ENCODE peak calls at places on chromosomes 1 and 21, in eight cellular contexts. R is dermis blood vessel endothelial cell; T is stimulated activated CD4-positive, alpha-beta T cell treated with anti-CD3 and anti-CD28 coated beads, Interleukin-15, amount 100 ng/mL, for 1 hour; S is WTC11; B is activated CD4-positive, alpha-beta T cell treated with anti-CD3 and anti-CD28 coated beads for 36 hours; G is amniotic stem cell; N is heart right ventricle; U is tibial artery. Z is an unnamed sample.

GRCh38 chr1:217622042-217622441 is 8.8 kb downstream of the GPATCH2 start:
- DNase-seq in R (no peak), T (no peak), S (no peak), B (no peak), G (no peak), N (no peak), U (no peak), Z (no peak)

GRCh38 chr1:214031267-214031650 is 43.5 kb downstream of the PROX1 start:
- DNase-seq in R (no peak), T (no peak), S (peak), B (no peak), G (no peak), N (no peak), U (no peak), Z (no peak)

GRCh38 chr1:44636711-44637589 is 37.3 kb downstream of the TMEM53 start:
- DNase-seq in R (no peak), T (no peak), S (no peak), B (no peak), G (no peak), N (no peak), U (no peak), Z (no peak)

GRCh38 chr1:1437033-1437903 is 1.8 kb downstream of the VWA1 start:
- DNase-seq in R (no peak), T (no peak), S (no peak), B (peak), G (no peak), N (no peak), U (no peak), Z (no peak)

GRCh38 chr1:12475947-12476346 is 142.1 kb downstream of the DHRS3 start:
- DNase-seq in R (no peak), T (no peak), S (no peak), B (peak), G (no peak), N (no peak), U (peak), Z (no peak)

GRCh38 chr1:24830680-24831272 is 85.5 kb downstream of the CLIC4 start:
- DNase-seq in R (peak), T (no peak), S (no peak), B (no peak), G (peak), N (peak), U (no peak), Z (no peak)

GRCh38 chr21:44498280-44498964 is 41.6 kb downstream of the KRTAP10-1 start:
- DNase-seq in R (no peak), T (no peak), S (no peak), B (no peak), G (no peak), N (no peak), U (no peak), Z (no peak)

GRCh38 chr1:47424336-47424982 is 8.4 kb downstream of the FOXE3 start:
- DNase-seq in R (peak), T (no peak), S (peak), B (peak), G (peak), N (no peak), U (peak), Z (no peak)

GRCh38 chr1:21663951-21664805 is 5.0 kb downstream of the RAP1GAP start:
- DNase-seq in R (no peak), T (no peak), S (no peak), B (no peak), G (no peak), N (no peak), U (no peak), Z (peak)

GRCh38 chr1:22711591-22712501 is 1.2 kb downstream of the EPHB2 start:
- DNase-seq in R (peak), T (no peak), S (peak), B (no peak), G (no peak), N (no peak), U (no peak), Z (no peak)

GRCh38 chr1:32861904-32862698 is 8.6 kb downstream of the FNDC5 start:
- DNase-seq in R (peak), T (no peak), S (no peak), B (no peak), G (no peak), N (no peak), U (no peak), Z (no peak)

GRCh38 chr1:25487628-25488027 is 55.8 kb upstream of the LDLRAP1 start:
- DNase-seq in R (peak), T (no peak), S (no peak), B (peak), G (no peak), N (no peak), U (no peak), Z (no peak)

GRCh38 chr1:79264285-79264684 is 257.8 kb upstream of the ADGRL4 start:
- DNase-seq in R (no peak), T (no peak), S (no peak), B (no peak), G (no peak), N (no peak), U (no peak), Z (no peak)

GRCh38 chr21:20315044-20315443 is 683.2 kb upstream of the NCAM2 start:
- DNase-seq in R (no peak), T (no peak), S (no peak), B (no peak), G (no peak), N (no peak), U (no peak), Z (no peak)

GRCh38 chr1:16420719-16421118 is 16.5 kb downstream of the SPATA21 start:
- DNase-seq in R (no peak), T (peak), S (no peak), B (peak), G (no peak), N (no peak), U (no peak), Z (no peak)

GRCh38 chr1:40978886-40979240 is 633 bp upstream of the CTPS1 start:
- DNase-seq in R (no peak), T (no peak), S (no peak), B (no peak), G (no peak), N (no peak), U (no peak), Z (no peak)

GRCh38 chr1:1019122-1019999 is 559 bp upstream of the AGRN start:
- DNase-seq in R (peak), T (peak), S (peak), B (peak), G (peak), N (peak), U (peak), Z (no peak)

GRCh38 chr1:206467915-206468314 is 2.4 kb upstream of the IKBKE start:
- DNase-seq in R (peak), T (no peak), S (no peak), B (peak), G (no peak), N (peak), U (peak), Z (no peak)

GRCh38 chr21:42051788-42052187 is 19.3 kb upstream of the UMODL1 start:
- DNase-seq in R (peak), T (no peak), S (no peak), B (no peak), G (no peak), N (no peak), U (no peak), Z (no peak)

GRCh38 chr21:15252437-15252836 is 187.6 kb upstream of the NRIP1 start:
- DNase-seq in R (no peak), T (no peak), S (no peak), B (no peak), G (no peak), N (no peak), U (no peak), Z (no peak)

GRCh38 chr21:44448651-44449131 is 6.6 kb upstream of the LRRC3 start:
- DNase-seq in R (no peak), T (no peak), S (no peak), B (no peak), G (no peak), N (no peak), U (peak), Z (no peak)

GRCh38 chr1:150961756-150962155 is 12.9 kb downstream of the CERS2 start:
- DNase-seq in R (no peak), T (no peak), S (no peak), B (no peak), G (no peak), N (no peak), U (no peak), Z (no peak)

GRCh38 chr1:116448785-116449385 is 75.8 kb downstream of the ATP1A1 start:
- DNase-seq in R (no peak), T (no peak), S (no peak), B (no peak), G (no peak), N (no peak), U (no peak), Z (no peak)

GRCh38 chr1:235617808-235618207 is 31.8 kb downstream of the GNG4 start:
- DNase-seq in R (no peak), T (no peak), S (no peak), B (no peak), G (no peak), N (no peak), U (no peak), Z (no peak)

GRCh38 chr1:173048629-173049326 is 2.0 kb downstream of the TNFSF18 start:
- DNase-seq in R (peak), T (no peak), S (no peak), B (no peak), G (no peak), N (no peak), U (no peak), Z (no peak)

GRCh38 chr1:153610334-153611023 is 2.5 kb downstream of the S100A16 start:
- DNase-seq in R (peak), T (no peak), S (no peak), B (no peak), G (no peak), N (no peak), U (no peak), Z (no peak)

GRCh38 chr1:42935313-42935624 is 23.4 kb downstream of the SLC2A1 start:
- DNase-seq in R (no peak), T (no peak), S (no peak), B (peak), G (no peak), N (no peak), U (peak), Z (peak)

GRCh38 chr1:21761052-21761451 is 21.9 kb downstream of the USP48 start:
- DNase-seq in R (no peak), T (no peak), S (no peak), B (no peak), G (no peak), N (no peak), U (no peak), Z (no peak)

GRCh38 chr21:36754241-36754881 is 55.4 kb downstream of the SIM2 start:
- DNase-seq in R (no peak), T (no peak), S (no peak), B (no peak), G (no peak), N (no peak), U (no peak), Z (no peak)

GRCh38 chr1:221439008-221439733 is 302.7 kb downstream of the DUSP10 start:
- DNase-seq in R (peak), T (peak), S (no peak), B (peak), G (peak), N (no peak), U (no peak), Z (no peak)

GRCh38 chr1:34262023-34262422 is 85.3 kb downstream of the C1orf94 start:
- DNase-seq in R (no peak), T (no peak), S (no peak), B (no peak), G (no peak), N (no peak), U (no peak), Z (no peak)

GRCh38 chr1:169112241-169112640 is 5.8 kb downstream of the ATP1B1 start:
- DNase-seq in R (peak), T (no peak), S (no peak), B (no peak), G (no peak), N (no peak), U (no peak), Z (no peak)

GRCh38 chr1:227887697-227888403 is 59.9 kb downstream of the WNT9A start:
- DNase-seq in R (peak), T (no peak), S (peak), B (no peak), G (no peak), N (peak), U (peak), Z (peak)

GRCh38 chr21:45560106-45561021 is 18.1 kb upstream of the SLC19A1 start:
- DNase-seq in R (no peak), T (no peak), S (no peak), B (no peak), G (no peak), N (no peak), U (peak), Z (peak)

GRCh38 chr1:203600782-203601513 is 25.7 kb upstream of the ATP2B4 start:
- DNase-seq in R (no peak), T (no peak), S (no peak), B (no peak), G (no peak), N (no peak), U (no peak), Z (no peak)

GRCh38 chr1:74271503-74271902 is 36.3 kb downstream of the TNNI3K start:
- DNase-seq in R (no peak), T (no peak), S (no peak), B (no peak), G (no peak), N (no peak), U (no peak), Z (no peak)

GRCh38 chr1:184827600-184828368 is 73.1 kb upstream of the EDEM3 start:
- DNase-seq in R (peak), T (no peak), S (no peak), B (no peak), G (peak), N (peak), U (no peak), Z (no peak)

GRCh38 chr1:32806910-32807523 is 10.1 kb downstream of the YARS1 start:
- DNase-seq in R (no peak), T (no peak), S (no peak), B (no peak), G (no peak), N (no peak), U (no peak), Z (no peak)

GRCh38 chr1:22711071-22711470 is 432 bp downstream of the EPHB2 start:
- DNase-seq in R (no peak), T (no peak), S (no peak), B (no peak), G (no peak), N (no peak), U (no peak), Z (no peak)

GRCh38 chr1:197021716-197022115 is 44.4 kb downstream of the CFHR5 start:
- DNase-seq in R (no peak), T (no peak), S (no peak), B (no peak), G (no peak), N (no peak), U (no peak), Z (no peak)

Z was measured in chondrocyte.